ENCODE peak calls at places on chromosome 2, in nine cellular contexts. O is cardiac fibroblast; L is IMR-90; Q is adipocyte; H is colonic mucosa; C is CD8-positive, alpha-beta T cell; V is HCT116; W is cardiac muscle cell; X is astrocyte of the spinal cord. A is an unnamed sample.

GRCh38 chr2:207869784-207870778 is 100.4 kb upstream of the FZD5 start:
- DNase-seq in C (no peak), H (peak; percentile 37), O (peak; percentile 58), V (no peak), X (peak; percentile 90), W (no peak), Q (peak; percentile 57), L (peak; percentile 83), A (peak; percentile 14)

GRCh38 chr2:61978522-61978921 is 73.0 kb downstream of the COMMD1 start:
- DNase-seq in H (no peak), Q (no peak), V (no peak), C (no peak), X (no peak), L (no peak), W (peak; percentile 45), O (no peak), A (no peak)

GRCh38 chr2:75324141-75324540 is 124.8 kb upstream of the TACR1 start:
- DNase-seq in O (no peak), H (no peak), W (no peak), L (peak; percentile 8), Q (no peak), V (peak; percentile 0), C (no peak), X (no peak), A (no peak)

GRCh38 chr2:21676676-21677075 is 552.9 kb downstream of the TDRD15 start:
- DNase-seq in W (no peak), X (no peak), V (no peak), Q (no peak), O (no peak), C (no peak), H (no peak), L (peak; percentile 59), A (no peak)

GRCh38 chr2:22375094-22375493 is 1009.9 kb upstream of the KLHL29 start:
- DNase-seq in C (no peak), Q (no peak), W (no peak), H (no peak), L (no peak), V (no peak), O (no peak), X (no peak), A (no peak)

GRCh38 chr2:174827371-174828369 is 63.4 kb upstream of the CHRNA1 start:
- DNase-seq in L (peak; percentile 49), V (no peak), W (peak; percentile 57), H (no peak), C (no peak), O (peak; percentile 40), X (peak; percentile 32), Q (no peak), A (no peak)

GRCh38 chr2:3628800-3629199 is 29.2 kb upstream of the ALLC start:
- DNase-seq in L (no peak), H (no peak), C (no peak), O (peak; percentile 16), W (peak; percentile 73), X (no peak), Q (no peak), V (peak; percentile 26), A (no peak)

GRCh38 chr2:98269274-98269673 is 77.0 kb upstream of the CNGA3 start:
- DNase-seq in O (peak; percentile 71), L (peak; percentile 63), C (no peak), W (peak; percentile 69), Q (peak; percentile 60), H (peak; percentile 61), V (peak; percentile 64), X (peak; percentile 58), A (no peak)

GRCh38 chr2:72625359-72625758 is 200.5 kb downstream of the EXOC6B start:
- DNase-seq in W (no peak), V (no peak), C (no peak), O (peak; percentile 46), H (no peak), L (no peak), X (no peak), Q (peak; percentile 44), A (no peak)

GRCh38 chr2:238596571-238597551 is 170.1 kb downstream of the ASB1 start:
- DNase-seq in O (peak; percentile 96), X (peak; percentile 92), C (no peak), H (no peak), L (peak; percentile 71), W (no peak), Q (peak; percentile 92), V (peak; percentile 89), A (peak; percentile 91)

GRCh38 chr2:202377308-202377736 is 1.2 kb downstream of the BMPR2 start:
- DNase-seq in X (no peak), V (no peak), C (no peak), W (peak; percentile 71), Q (peak; percentile 71), L (peak; percentile 30), O (peak; percentile 36), H (peak; percentile 49), A (peak; percentile 46)

GRCh38 chr2:207341114-207341750 is 175.5 kb upstream of the KLF7 start:
- DNase-seq in Q (no peak), X (no peak), V (no peak), L (no peak), O (no peak), H (no peak), W (no peak), C (no peak), A (no peak)

GRCh38 chr2:195768454-195768853 is 111.4 kb downstream of the SLC39A10 start:
- DNase-seq in O (no peak), V (no peak), H (no peak), Q (peak; percentile 29), X (peak; percentile 33), C (no peak), L (peak; percentile 52), W (no peak), A (no peak)

GRCh38 chr2:164014068-164014577 is 278.3 kb upstream of the FIGN start:
- DNase-seq in Q (no peak), H (no peak), O (peak; percentile 17), X (peak; percentile 32), C (no peak), W (no peak), V (no peak), L (no peak), A (no peak)

GRCh38 chr2:201006704-201007103 is 43.2 kb upstream of the ORC2 start:
- DNase-seq in H (no peak), V (no peak), Q (no peak), X (no peak), O (no peak), W (no peak), L (no peak), C (no peak), A (no peak)

GRCh38 chr2:114526856-114527255 is 84.4 kb downstream of the DPP10 start:
- DNase-seq in V (no peak), O (no peak), X (no peak), W (no peak), Q (no peak), L (no peak), H (no peak), C (no peak), A (no peak)

DNA sequence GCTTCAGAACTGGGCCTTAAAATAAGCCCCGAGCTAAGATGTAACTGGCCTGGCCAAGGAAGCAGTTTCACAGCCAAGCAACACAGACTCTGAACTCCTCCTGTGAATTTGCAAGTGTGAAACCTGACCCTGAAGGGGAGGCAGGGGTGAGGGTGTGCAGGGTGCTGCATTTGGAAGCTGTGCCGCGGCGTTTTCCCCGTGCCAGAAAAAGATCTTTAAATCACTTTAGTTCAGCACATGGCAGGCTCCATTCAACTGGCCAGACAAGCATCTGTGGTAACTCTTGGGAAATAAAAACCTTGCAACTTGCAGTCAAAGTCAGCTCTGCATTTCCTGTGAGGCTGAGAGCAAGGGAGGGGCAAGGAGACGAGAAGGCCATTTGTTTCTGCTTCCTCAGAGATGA is 209.3 kb upstream of the SOX11 start:
- DNase-seq in H (no peak), X (peak; percentile 63), L (no peak), Q (peak; percentile 16), W (peak; percentile 52), C (no peak), V (no peak), O (no peak), A (peak; percentile 5)
- H3K4me3 ChIP-seq in H (no peak overlapping the region), X (no peak overlapping the region), L (no peak overlapping the region), Q (no peak overlapping the region), W (no peak overlapping the region), C (no peak overlapping the region), V (no peak overlapping the region), O (no peak overlapping the region), A (no peak overlapping the region)

GRCh38 chr2:94759211-94759610 is 112.0 kb upstream of the TEKT4 start:
- DNase-seq in W (no peak), C (no peak), V (peak; percentile 23), H (no peak), Q (peak; percentile 1), X (no peak), O (no peak), L (no peak), A (peak; percentile 24)

GRCh38 chr2:94762600-94762999 is 108.6 kb upstream of the TEKT4 start:
- DNase-seq in C (no peak), H (no peak), O (no peak), W (no peak), V (no peak), Q (no peak), X (no peak), L (no peak), A (no peak)

GRCh38 chr2:94763318-94763717 is 107.9 kb upstream of the TEKT4 start:
- DNase-seq in L (no peak), Q (no peak), W (no peak), O (no peak), V (no peak), X (no peak), H (no peak), C (no peak), A (no peak)

GRCh38 chr2:94753466-94753998 is 117.7 kb upstream of the TEKT4 start:
- DNase-seq in O (no peak), X (no peak), W (no peak), V (no peak), Q (no peak), H (no peak), C (no peak), L (no peak), A (no peak)

DNA sequence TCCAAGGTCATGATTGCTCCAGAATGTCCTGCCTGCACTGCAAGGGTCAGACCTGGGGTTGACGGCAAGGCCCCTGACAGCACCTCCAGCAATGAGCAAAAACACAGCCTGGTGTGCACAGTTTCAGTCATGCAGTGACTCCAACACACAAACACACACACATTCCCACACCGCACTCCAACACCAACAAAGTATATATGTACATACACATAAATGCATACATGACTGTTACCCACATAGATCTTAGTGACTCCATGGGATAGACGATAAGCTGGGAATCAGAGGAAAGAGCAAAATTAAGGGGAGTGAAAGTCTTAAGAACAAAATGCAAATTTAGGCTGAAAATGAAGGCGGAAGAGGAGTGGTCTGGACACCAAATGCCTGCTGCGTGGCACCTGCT is 112.7 kb upstream of the TEKT4 start:
- DNase-seq in L (no peak), Q (no peak), O (no peak), X (no peak), W (no peak), H (no peak), V (no peak), C (no peak), A (no peak)
- H3K4me3 ChIP-seq in L (no peak overlapping the region), Q (no peak overlapping the region), O (no peak overlapping the region), X (no peak overlapping the region), W (no peak overlapping the region), H (no peak overlapping the region), V (no peak overlapping the region), C (no peak overlapping the region), A (no peak overlapping the region)

GRCh38 chr2:222891890-222892289 is 31.1 kb downstream of the ACSL3 start:
- DNase-seq in L (peak; percentile 58), Q (no peak), W (no peak), C (no peak), V (no peak), X (peak; percentile 37), O (peak; percentile 24), H (no peak), A (no peak)
- H3K4me3 ChIP-seq in L (no peak overlapping the region), Q (peak overlapping the region; percentile 59), W (no peak overlapping the region), C (no peak overlapping the region), V (no peak overlapping the region), X (no peak overlapping the region), O (peak overlapping the region; percentile 24), H (no peak overlapping the region), A (no peak overlapping the region)

GRCh38 chr2:199464614-199465352 is 7.0 kb upstream of the SATB2 start:
- DNase-seq in W (no peak), V (no peak), L (no peak), Q (peak; percentile 20), C (no peak), X (no peak), H (peak; percentile 39), O (no peak), A (no peak)
- H3K4me3 ChIP-seq in W (no peak overlapping the region), V (no peak overlapping the region), L (no peak overlapping the region), Q (peak overlapping the region; percentile 86), C (no peak overlapping the region), X (no peak overlapping the region), H (peak overlapping the region; percentile 79), O (no peak overlapping the region), A (no peak overlapping the region)